ENCODE peak calls at places on chromosome 5, in seven cellular contexts. One of them, this sample, is unnamed.

GRCh38 chr5:55406292-55406691 is 98.5 kb downstream of the MTREX start:
- DNase-seq in adrenal gland: no peak
- DNase-seq in left ventricle myocardium inferior: no peak
- DNase-seq in gastrocnemius medialis: no peak
- DNase-seq in choroid plexus epithelial cell: no peak
- DNase-seq in A549: no peak
- DNase-seq in GM23338: peak
- DNase-seq in this sample: no peak

GRCh38 chr5:134503088-134503936 is 22.2 kb upstream of the JADE2 start:
- DNase-seq in adrenal gland: peak
- DNase-seq in left ventricle myocardium inferior: peak
- DNase-seq in gastrocnemius medialis: peak
- DNase-seq in choroid plexus epithelial cell: peak
- DNase-seq in A549: peak
- DNase-seq in GM23338: peak
- DNase-seq in this sample: peak

GRCh38 chr5:117201016-117201415 is 626.4 kb upstream of the SEMA6A start:
- DNase-seq in adrenal gland: no peak
- DNase-seq in left ventricle myocardium inferior: no peak
- DNase-seq in gastrocnemius medialis: no peak
- DNase-seq in choroid plexus epithelial cell: no peak
- DNase-seq in A549: no peak
- DNase-seq in GM23338: no peak
- DNase-seq in this sample: no peak

GRCh38 chr5:142078251-142078650 is 30.3 kb upstream of the NDFIP1 start:
- DNase-seq in adrenal gland: no peak
- DNase-seq in left ventricle myocardium inferior: no peak
- DNase-seq in gastrocnemius medialis: no peak
- DNase-seq in choroid plexus epithelial cell: no peak
- DNase-seq in A549: no peak
- DNase-seq in GM23338: no peak
- DNase-seq in this sample: no peak

GRCh38 chr5:82591021-82591515 is 312.9 kb upstream of the RPS23 start:
- DNase-seq in adrenal gland: no peak
- DNase-seq in left ventricle myocardium inferior: no peak
- DNase-seq in gastrocnemius medialis: no peak
- DNase-seq in choroid plexus epithelial cell: no peak
- DNase-seq in A549: no peak
- DNase-seq in GM23338: peak
- DNase-seq in this sample: no peak

GRCh38 chr5:37214550-37214949 is 34.6 kb downstream of the CPLANE1 start:
- DNase-seq in adrenal gland: no peak
- DNase-seq in left ventricle myocardium inferior: no peak
- DNase-seq in gastrocnemius medialis: no peak
- DNase-seq in choroid plexus epithelial cell: no peak
- DNase-seq in A549: no peak
- DNase-seq in GM23338: no peak
- DNase-seq in this sample: no peak

GRCh38 chr5:59276886-59277514 is 616.5 kb downstream of the PDE4D start:
- DNase-seq in adrenal gland: no peak
- DNase-seq in left ventricle myocardium inferior: no peak
- DNase-seq in gastrocnemius medialis: no peak
- DNase-seq in choroid plexus epithelial cell: peak
- DNase-seq in A549: no peak
- DNase-seq in GM23338: no peak
- DNase-seq in this sample: no peak

GRCh38 chr5:132283423-132284043 is 10.7 kb upstream of the SLC22A4 start:
- DNase-seq in adrenal gland: peak
- DNase-seq in left ventricle myocardium inferior: no peak
- DNase-seq in gastrocnemius medialis: no peak
- DNase-seq in choroid plexus epithelial cell: peak
- DNase-seq in A549: peak
- DNase-seq in GM23338: peak
- DNase-seq in this sample: no peak

GRCh38 chr5:177994561-177995190 is 1.4 kb downstream of the PROP1 start:
- DNase-seq in adrenal gland: no peak
- DNase-seq in left ventricle myocardium inferior: no peak
- DNase-seq in gastrocnemius medialis: no peak
- DNase-seq in choroid plexus epithelial cell: no peak
- DNase-seq in A549: no peak
- DNase-seq in GM23338: no peak
- DNase-seq in this sample: no peak

GRCh38 chr5:174910245-174910737 is 185.9 kb downstream of the MSX2 start:
- DNase-seq in adrenal gland: peak
- DNase-seq in left ventricle myocardium inferior: peak
- DNase-seq in gastrocnemius medialis: peak
- DNase-seq in choroid plexus epithelial cell: peak
- DNase-seq in A549: peak
- DNase-seq in GM23338: peak
- DNase-seq in this sample: no peak

GRCh38 chr5:126234563-126235195 is 188.5 kb upstream of the GRAMD2B start:
- DNase-seq in adrenal gland: no peak
- DNase-seq in left ventricle myocardium inferior: no peak
- DNase-seq in gastrocnemius medialis: no peak
- DNase-seq in choroid plexus epithelial cell: peak
- DNase-seq in A549: peak
- DNase-seq in GM23338: peak
- DNase-seq in this sample: peak

GRCh38 chr5:170736966-170737365 is 46.6 kb upstream of the GABRP start:
- DNase-seq in adrenal gland: no peak
- DNase-seq in left ventricle myocardium inferior: no peak
- DNase-seq in gastrocnemius medialis: no peak
- DNase-seq in choroid plexus epithelial cell: no peak
- DNase-seq in A549: no peak
- DNase-seq in GM23338: no peak
- DNase-seq in this sample: no peak

GRCh38 chr5:164013077-164013670 is 507.8 kb downstream of the MAT2B start:
- DNase-seq in adrenal gland: peak
- DNase-seq in left ventricle myocardium inferior: no peak
- DNase-seq in gastrocnemius medialis: no peak
- DNase-seq in choroid plexus epithelial cell: peak
- DNase-seq in A549: peak
- DNase-seq in GM23338: peak
- DNase-seq in this sample: peak

GRCh38 chr5:75156585-75156984 is 80.1 kb downstream of the ANKRD31 start:
- DNase-seq in adrenal gland: no peak
- DNase-seq in left ventricle myocardium inferior: no peak
- DNase-seq in gastrocnemius medialis: no peak
- DNase-seq in choroid plexus epithelial cell: peak
- DNase-seq in A549: no peak
- DNase-seq in GM23338: peak
- DNase-seq in this sample: no peak

GRCh38 chr5:124071039-124071438 is 559.1 kb downstream of the CSNK1G3 start:
- DNase-seq in adrenal gland: no peak
- DNase-seq in left ventricle myocardium inferior: no peak
- DNase-seq in gastrocnemius medialis: no peak
- DNase-seq in choroid plexus epithelial cell: no peak
- DNase-seq in A549: no peak
- DNase-seq in GM23338: no peak
- DNase-seq in this sample: no peak

GRCh38 chr5:54705994-54706616 is 188.5 kb downstream of the SNX18 start:
- DNase-seq in adrenal gland: no peak
- DNase-seq in left ventricle myocardium inferior: no peak
- DNase-seq in gastrocnemius medialis: no peak
- DNase-seq in choroid plexus epithelial cell: no peak
- DNase-seq in A549: no peak
- DNase-seq in GM23338: no peak
- DNase-seq in this sample: no peak

GRCh38 chr5:125503958-125504357 is 757.5 kb upstream of the ZNF608 start:
- DNase-seq in adrenal gland: no peak
- DNase-seq in left ventricle myocardium inferior: no peak
- DNase-seq in gastrocnemius medialis: no peak
- DNase-seq in choroid plexus epithelial cell: no peak
- DNase-seq in A549: no peak
- DNase-seq in GM23338: no peak
- DNase-seq in this sample: no peak

GRCh38 chr5:52727568-52727967 is 60.1 kb upstream of the ITGA1 start:
- DNase-seq in adrenal gland: peak
- DNase-seq in left ventricle myocardium inferior: peak
- DNase-seq in gastrocnemius medialis: no peak
- DNase-seq in choroid plexus epithelial cell: peak
- DNase-seq in A549: no peak
- DNase-seq in GM23338: peak
- DNase-seq in this sample: no peak

DNA sequence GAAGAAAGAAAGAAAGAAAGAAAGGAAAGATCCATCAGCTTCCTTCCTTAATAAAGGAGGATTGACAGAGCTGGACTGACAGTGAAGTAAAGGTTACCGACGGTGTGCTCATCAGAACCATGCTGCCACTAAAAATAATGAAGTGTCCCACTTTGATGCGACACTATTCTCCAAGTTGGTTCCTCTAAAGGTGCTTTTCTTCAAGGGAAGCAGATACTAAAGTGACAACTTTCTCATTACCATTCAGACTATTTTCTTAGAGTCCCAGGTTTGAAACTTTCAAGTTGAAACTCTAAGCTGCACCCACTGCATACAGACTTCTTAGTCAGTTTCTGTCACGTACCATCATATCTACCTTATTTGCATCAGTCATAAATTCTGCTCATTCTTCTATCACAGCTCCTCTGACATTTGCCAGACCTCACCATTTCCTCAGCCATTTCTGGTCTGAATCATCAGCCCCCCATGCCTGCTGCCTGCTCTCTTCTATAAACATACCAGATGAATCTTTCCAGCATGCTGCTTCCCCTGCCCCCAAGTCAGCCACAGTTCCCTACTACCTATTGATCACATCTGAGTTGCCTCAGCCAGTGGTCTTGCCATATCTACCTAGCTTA is 177.6 kb downstream of the DEPDC1B start:
- DNase-seq in adrenal gland: no peak
- DNase-seq in left ventricle myocardium inferior: no peak
- DNase-seq in gastrocnemius medialis: no peak
- DNase-seq in choroid plexus epithelial cell: peak
- DNase-seq in A549: no peak
- DNase-seq in GM23338: no peak
- DNase-seq in this sample: no peak
- H3K4me3 ChIP-seq in adrenal gland: no peak
- H3K4me3 ChIP-seq in left ventricle myocardium inferior: no peak
- H3K4me3 ChIP-seq in gastrocnemius medialis: no peak
- H3K4me3 ChIP-seq in choroid plexus epithelial cell: no peak
- H3K4me3 ChIP-seq in A549: no peak
- H3K4me3 ChIP-seq in GM23338: no peak
- H3K4me3 ChIP-seq in this sample: no peak

GRCh38 chr5:139368613-139369012 is 14.5 kb downstream of the SLC23A1 start:
- DNase-seq in adrenal gland: no peak
- DNase-seq in left ventricle myocardium inferior: no peak
- DNase-seq in gastrocnemius medialis: no peak
- DNase-seq in choroid plexus epithelial cell: peak
- DNase-seq in A549: no peak
- DNase-seq in GM23338: no peak
- DNase-seq in this sample: no peak
- TF ChIP-seq CTCF in adrenal gland: no peak
- TF ChIP-seq CTCF in left ventricle myocardium inferior: no peak
- TF ChIP-seq CTCF in gastrocnemius medialis: no peak
- TF ChIP-seq CTCF in choroid plexus epithelial cell: peak
- TF ChIP-seq CTCF in A549: peak
- TF ChIP-seq CTCF in GM23338: peak
- TF ChIP-seq CTCF in this sample: peak

GRCh38 chr5:67510204-67510603 is 313.6 kb upstream of the CD180 start:
- DNase-seq in adrenal gland: no peak
- DNase-seq in left ventricle myocardium inferior: no peak
- DNase-seq in gastrocnemius medialis: no peak
- DNase-seq in choroid plexus epithelial cell: no peak
- DNase-seq in A549: no peak
- DNase-seq in GM23338: no peak
- DNase-seq in this sample: no peak
- H3K4me3 ChIP-seq in adrenal gland: no peak
- H3K4me3 ChIP-seq in left ventricle myocardium inferior: no peak
- H3K4me3 ChIP-seq in gastrocnemius medialis: no peak
- H3K4me3 ChIP-seq in choroid plexus epithelial cell: no peak
- H3K4me3 ChIP-seq in A549: no peak
- H3K4me3 ChIP-seq in GM23338: no peak
- H3K4me3 ChIP-seq in this sample: no peak

GRCh38 chr5:127536687-127537086 is 19.2 kb downstream of the PRRC1 start:
- DNase-seq in adrenal gland: no peak
- DNase-seq in left ventricle myocardium inferior: no peak
- DNase-seq in gastrocnemius medialis: no peak
- DNase-seq in choroid plexus epithelial cell: peak
- DNase-seq in A549: peak
- DNase-seq in GM23338: peak
- DNase-seq in this sample: no peak
- TF ChIP-seq CTCF in adrenal gland: no peak
- TF ChIP-seq CTCF in left ventricle myocardium inferior: peak
- TF ChIP-seq CTCF in gastrocnemius medialis: no peak
- TF ChIP-seq CTCF in choroid plexus epithelial cell: peak
- TF ChIP-seq CTCF in A549: peak
- TF ChIP-seq CTCF in GM23338: no peak
- TF ChIP-seq CTCF in this sample: no peak

GRCh38 chr5:172412724-172413260 is 41.5 kb downstream of the SH3PXD2B start:
- DNase-seq in adrenal gland: peak
- DNase-seq in left ventricle myocardium inferior: peak
- DNase-seq in gastrocnemius medialis: peak
- DNase-seq in choroid plexus epithelial cell: peak
- DNase-seq in A549: no peak
- DNase-seq in GM23338: no peak
- DNase-seq in this sample: peak
- H3K4me3 ChIP-seq in adrenal gland: no peak
- H3K4me3 ChIP-seq in left ventricle myocardium inferior: no peak
- H3K4me3 ChIP-seq in gastrocnemius medialis: no peak
- H3K4me3 ChIP-seq in choroid plexus epithelial cell: no peak
- H3K4me3 ChIP-seq in A549: no peak
- H3K4me3 ChIP-seq in GM23338: no peak
- H3K4me3 ChIP-seq in this sample: no peak

DNA sequence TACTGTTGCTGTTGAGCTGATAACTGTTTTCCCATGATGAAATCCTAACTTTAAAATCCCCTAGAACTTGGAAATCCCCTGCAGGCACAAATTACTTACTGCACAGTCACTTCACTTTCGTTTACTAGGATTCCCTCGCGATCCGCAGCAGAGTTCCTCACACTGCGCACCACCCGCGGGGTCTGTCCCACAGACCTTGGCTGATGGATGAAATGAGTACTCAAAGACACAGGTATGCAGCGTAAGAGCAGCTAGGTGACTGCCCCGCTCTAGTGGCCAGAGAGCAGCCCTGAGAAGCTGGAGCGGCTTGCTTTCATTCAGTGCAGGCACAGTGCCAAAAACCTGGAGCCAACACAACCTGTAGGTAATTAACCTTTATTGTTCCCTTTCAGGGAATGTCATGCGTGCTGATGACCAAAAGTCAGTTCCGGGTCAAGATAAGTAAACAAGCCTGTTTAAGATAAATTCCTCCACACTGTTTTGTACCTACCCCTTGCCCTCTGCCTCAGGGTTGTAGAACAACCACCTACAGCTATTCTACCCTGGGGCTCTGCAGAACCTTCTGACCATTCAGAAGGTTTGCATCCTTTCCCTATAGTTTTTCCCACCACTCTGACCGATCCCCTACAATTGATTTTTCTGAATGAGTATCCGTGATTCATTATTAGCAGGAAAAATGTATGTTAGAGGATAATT is 191.2 kb downstream of the CDH9 start:
- DNase-seq in adrenal gland: no peak
- DNase-seq in left ventricle myocardium inferior: no peak
- DNase-seq in gastrocnemius medialis: no peak
- DNase-seq in choroid plexus epithelial cell: peak
- DNase-seq in A549: peak
- DNase-seq in GM23338: peak
- DNase-seq in this sample: no peak
- TF ChIP-seq CTCF in adrenal gland: no peak
- TF ChIP-seq CTCF in left ventricle myocardium inferior: no peak
- TF ChIP-seq CTCF in gastrocnemius medialis: no peak
- TF ChIP-seq CTCF in choroid plexus epithelial cell: no peak
- TF ChIP-seq CTCF in A549: no peak
- TF ChIP-seq CTCF in GM23338: no peak
- TF ChIP-seq CTCF in this sample: no peak